ENCODE peak calls at places on chromosomes 16 and 17, in ten cellular contexts. F is dermis microvascular lymphatic vessel endothelial cell, K is left cardiac atrium, S is HTR-8/SVneo, Q is iris pigment epithelial cell, E is mucosa of gallbladder, X is left colon, I is IMR-90, O is AG20443, P is progenitor cell of endocrine pancreas. D is an unnamed sample.

GRCh38 chr17:34892864-34893263 is 68.4 kb downstream of the CCT6B start:
- DNase-seq in F (no peak), K (no peak), S (peak), Q (peak), E (no peak), X (no peak), I (no peak), O (peak), P (peak), D (no peak)

GRCh38 chr16:87330257-87330624 is 13.0 kb upstream of the C16orf95 start:
- DNase-seq in F (no peak), K (peak), S (no peak), Q (no peak), E (no peak), X (no peak), I (no peak), O (no peak), P (no peak), D (no peak)

GRCh38 chr17:48530208-48530886 is 464 bp downstream of the HOXB1 start:
- DNase-seq in F (no peak), K (no peak), S (no peak), Q (no peak), E (no peak), X (no peak), I (no peak), O (no peak), P (no peak), D (no peak)

GRCh38 chr17:72467841-72468653 is 347.2 kb downstream of the SOX9 start:
- DNase-seq in F (peak), K (peak), S (no peak), Q (peak), E (no peak), X (peak), I (no peak), O (peak), P (no peak), D (peak)

GRCh38 chr17:40547079-40547784 is 18.0 kb downstream of the CCR7 start:
- DNase-seq in F (no peak), K (peak), S (no peak), Q (no peak), E (no peak), X (no peak), I (no peak), O (no peak), P (no peak), D (peak)

GRCh38 chr17:79802736-79803420 is 6.0 kb upstream of the CBX8 start:
- DNase-seq in F (no peak), K (no peak), S (no peak), Q (no peak), E (no peak), X (no peak), I (no peak), O (no peak), P (no peak), D (no peak)

GRCh38 chr16:16007743-16008111 is 58.3 kb downstream of the ABCC1 start:
- DNase-seq in F (no peak), K (no peak), S (no peak), Q (no peak), E (no peak), X (no peak), I (no peak), O (no peak), P (no peak), D (no peak)

GRCh38 chr16:88315543-88316105 is 67.1 kb upstream of the ZNF469 start:
- DNase-seq in F (peak), K (peak), S (peak), Q (peak), E (peak), X (peak), I (peak), O (peak), P (no peak), D (peak)

GRCh38 chr17:72955391-72956140 is 136.9 kb downstream of the SLC39A11 start:
- DNase-seq in F (no peak), K (no peak), S (no peak), Q (no peak), E (no peak), X (no peak), I (no peak), O (no peak), P (no peak), D (no peak)

GRCh38 chr17:48995871-48996695 is 1.1 kb upstream of the IGF2BP1 start:
- DNase-seq in F (no peak), K (no peak), S (peak), Q (no peak), E (no peak), X (no peak), I (no peak), O (no peak), P (peak), D (no peak)

GRCh38 chr17:42312285-42313130 is 24.2 kb downstream of the STAT5A start:
- DNase-seq in F (no peak), K (peak), S (peak), Q (peak), E (peak), X (peak), I (peak), O (peak), P (peak), D (peak)

GRCh38 chr16:56631197-56631596 is 1.3 kb upstream of the MT1M start:
- DNase-seq in F (no peak), K (no peak), S (no peak), Q (no peak), E (no peak), X (no peak), I (no peak), O (no peak), P (no peak), D (no peak)

GRCh38 chr17:68456529-68457167 is 648 bp downstream of the WIPI1 start:
- DNase-seq in F (peak), K (peak), S (peak), Q (peak), E (peak), X (peak), I (peak), O (peak), P (no peak), D (peak)

GRCh38 chr16:50459681-50460080 is 88.5 kb upstream of the NKD1 start:
- DNase-seq in F (no peak), K (no peak), S (no peak), Q (no peak), E (no peak), X (no peak), I (no peak), O (no peak), P (no peak), D (no peak)

GRCh38 chr17:80663783-80664206 is 119.2 kb downstream of the RPTOR start:
- DNase-seq in F (no peak), K (no peak), S (no peak), Q (peak), E (peak), X (peak), I (peak), O (peak), P (no peak), D (peak)

GRCh38 chr16:9625122-9625521 is 533.7 kb downstream of the HAPSTR1 start:
- DNase-seq in F (no peak), K (no peak), S (no peak), Q (no peak), E (no peak), X (no peak), I (no peak), O (no peak), P (no peak), D (no peak)